ENCODE peak calls at places on chromosome 13, in ten cellular contexts. K is keratinocyte; A is tibial artery; E is mucosa of descending colon; Z is HepG2; F is cardiac muscle cell; U is CD8-positive, alpha-beta memory T cell; I is fibroblast of lung; T is heart left ventricle; J is hepatocyte. P is an unnamed sample. For H3K36me3, the result is how much of the 10 kb centered on the place peaks cover.

GRCh38 chr13:39897636-39898035 is 242.2 kb downstream of the COG6 start:
- DNase-seq in K (no peak), J (no peak), A (no peak), E (no peak), U (no peak), I (peak), F (peak), Z (no peak), T (no peak), P (no peak)

GRCh38 chr13:92345627-92346026 is 881.0 kb upstream of the GPC6 start:
- DNase-seq in U (no peak), J (no peak), A (no peak), F (no peak), K (no peak), E (no peak), Z (no peak), I (no peak), T (no peak), P (no peak)

GRCh38 chr13:76014618-76015315 is 378.6 kb downstream of the LMO7 start:
- DNase-seq in E (no peak), J (no peak), U (no peak), T (no peak), I (peak), Z (no peak), A (no peak), F (peak), K (no peak), P (no peak)

GRCh38 chr13:20977394-20977793 is 74.8 kb upstream of the XPO4 start:
- DNase-seq in Z (no peak), F (no peak), I (no peak), J (no peak), A (no peak), K (no peak), T (no peak), U (no peak), E (no peak), P (no peak)

GRCh38 chr13:63838366-63839110 is 2422.9 kb upstream of the PCDH20 start:
- DNase-seq in I (no peak), T (no peak), J (no peak), Z (no peak), U (no peak), A (no peak), K (no peak), E (no peak), F (no peak), P (peak)

GRCh38 chr13:70994204-70994603 is 872.8 kb downstream of the DACH1 start:
- DNase-seq in I (no peak), J (no peak), E (no peak), U (no peak), F (no peak), K (no peak), T (no peak), A (no peak), Z (no peak), P (no peak)

GRCh38 chr13:44243198-44243852 is 130.3 kb upstream of the SERP2 start:
- DNase-seq in K (peak), E (peak), A (no peak), U (no peak), F (peak), J (peak), T (peak), Z (peak), I (peak), P (peak)

GRCh38 chr13:50370303-50370950 is 355.2 kb downstream of the KCNRG start:
- DNase-seq in F (no peak), E (no peak), I (no peak), K (no peak), U (no peak), T (no peak), Z (no peak), A (no peak), J (no peak), P (no peak)

GRCh38 chr13:26946675-26947342 is 186.2 kb upstream of the GPR12 start:
- DNase-seq in T (no peak), F (peak), I (peak), U (no peak), E (no peak), K (no peak), J (peak), Z (peak), A (no peak), P (no peak)

GRCh38 chr13:69274231-69274630 is 833.4 kb upstream of the ATXN8OS start:
- DNase-seq in U (no peak), J (peak), A (no peak), I (no peak), K (no peak), E (no peak), T (no peak), F (no peak), Z (no peak), P (no peak)

GRCh38 chr13:92677571-92677970 is 549.0 kb upstream of the GPC6 start:
- DNase-seq in K (no peak), E (no peak), J (peak), I (no peak), Z (no peak), U (no peak), T (no peak), A (no peak), F (no peak), P (peak)

GRCh38 chr13:51806571-51806970 is 2.6 kb upstream of the DHRS12 start:
- DNase-seq in T (no peak), K (no peak), F (peak), E (no peak), A (peak), Z (no peak), I (peak), J (no peak), U (no peak), P (no peak)

GRCh38 chr13:42991892-42992584 is at the start of gene EPSTI1:
- DNase-seq in Z (no peak), J (peak), K (no peak), U (peak), E (peak), A (peak), T (peak), I (peak), F (peak), P (peak)

GRCh38 chr13:50149932-50150331 is 134.7 kb downstream of the KCNRG start:
- DNase-seq in Z (no peak), E (peak), J (peak), K (no peak), I (no peak), U (no peak), F (peak), T (peak), A (no peak), P (no peak)

GRCh38 chr13:100852146-100852545 is 177.6 kb upstream of the TMTC4 start:
- DNase-seq in T (no peak), I (no peak), A (no peak), K (no peak), E (no peak), U (no peak), Z (no peak), F (no peak), J (no peak), P (no peak)

GRCh38 chr13:30971575-30971974 is 39.1 kb downstream of the TEX26 start:
- DNase-seq in I (peak), K (no peak), F (peak), T (no peak), E (no peak), A (no peak), J (no peak), Z (no peak), U (no peak), P (no peak)

GRCh38 chr13:42078113-42078769 is 29.8 kb downstream of the DGKH start:
- DNase-seq in U (no peak), J (no peak), E (peak), F (no peak), T (no peak), I (no peak), Z (peak), A (no peak), K (no peak), P (peak)

GRCh38 chr13:49779721-49780120 is 12.8 kb downstream of the KPNA3 start:
- DNase-seq in Z (no peak), A (no peak), U (no peak), F (no peak), I (no peak), E (no peak), K (no peak), J (no peak), T (no peak), P (no peak)

GRCh38 chr13:63048648-63049047 is 1633.0 kb upstream of the PCDH20 start:
- DNase-seq in K (no peak), F (no peak), I (no peak), T (no peak), U (no peak), E (no peak), A (no peak), J (no peak), Z (no peak), P (no peak)

GRCh38 chr13:28248080-28248479 is 109.7 kb downstream of the PAN3 start:
- DNase-seq in K (no peak), T (no peak), U (no peak), J (no peak), Z (no peak), A (no peak), I (no peak), F (no peak), E (no peak), P (no peak)

GRCh38 chr13:80132741-80133601 is 208.0 kb downstream of the SPRY2 start:
- DNase-seq in F (peak), I (peak), T (peak), E (peak), K (no peak), J (peak), A (peak), U (no peak), Z (peak), P (peak)

GRCh38 chr13:72166102-72166660 is 299.2 kb upstream of the DACH1 start:
- DNase-seq in T (no peak), I (peak), U (no peak), Z (no peak), E (no peak), J (no peak), K (no peak), A (no peak), F (no peak), P (no peak)

GRCh38 chr13:90414691-90415596 is 932.5 kb upstream of the MIR17HG start:
- DNase-seq in A (no peak), I (peak), J (no peak), Z (no peak), U (no peak), F (peak), E (no peak), K (no peak), T (no peak), P (peak)

GRCh38 chr13:108322206-108322824 is 52.8 kb downstream of the TNFSF13B start:
- DNase-seq in U (peak), Z (peak), J (peak), K (peak), A (no peak), T (no peak), F (peak), E (no peak), I (peak), P (no peak)

GRCh38 chr13:106619688-106620555 is 52.0 kb upstream of the ARGLU1 start:
- DNase-seq in A (peak), F (peak), E (peak), U (peak), T (no peak), Z (peak), J (peak), I (peak), K (no peak), P (peak)

GRCh38 chr13:34462843-34463242 is 479.2 kb upstream of the NBEA start:
- DNase-seq in F (peak), J (no peak), Z (no peak), K (peak), U (no peak), A (no peak), T (no peak), E (no peak), I (peak), P (no peak)

GRCh38 chr13:20843177-20843576 is 59.4 kb downstream of the XPO4 start:
- DNase-seq in I (peak), J (peak), K (no peak), F (peak), T (peak), Z (no peak), A (no peak), U (no peak), E (no peak), P (no peak)

GRCh38 chr13:75452564-75452963 is 29.4 kb downstream of the TBC1D4 start:
- DNase-seq in T (no peak), J (no peak), F (peak), K (peak), E (no peak), A (no peak), Z (no peak), U (no peak), I (peak), P (no peak)

GRCh38 chr13:39498471-39499114 is 104.4 kb downstream of the LHFPL6 start:
- DNase-seq in I (no peak), Z (no peak), J (no peak), A (no peak), F (no peak), K (no peak), T (no peak), E (no peak), U (no peak), P (no peak)

GRCh38 chr13:101751488-101751887 is 299.0 kb downstream of the ITGBL1 start:
- DNase-seq in Z (no peak), T (no peak), I (peak), J (peak), A (no peak), K (peak), E (no peak), U (no peak), F (peak), P (no peak)

GRCh38 chr13:102868366-102868936 is 22.6 kb downstream of the ERCC5 start:
- DNase-seq in Z (no peak), F (no peak), K (no peak), U (no peak), J (no peak), E (no peak), I (peak), T (no peak), A (no peak), P (no peak)
- H3K36me3 ChIP-seq in Z (under half), F (half or more), K (under half), U (half or more), J (under half), E (under half), I (under half), T (half or more), A (half or more), P (half or more)

GRCh38 chr13:29519921-29520320 is 75.6 kb downstream of the SLC7A1 start:
- DNase-seq in I (no peak), E (no peak), T (no peak), K (no peak), F (no peak), J (no peak), A (no peak), Z (no peak), U (no peak), P (no peak)
- H3K36me3 ChIP-seq in I (under half), E (under half), T (under half), K (half or more), F (under half), J (under half), A (under half), Z (half or more), U (under half), P (half or more)

GRCh38 chr13:113322043-113322461 is 25.0 kb downstream of the LAMP1 start:
- DNase-seq in J (no peak), T (no peak), I (no peak), Z (no peak), U (no peak), E (no peak), A (no peak), K (no peak), F (no peak), P (peak)

GRCh38 chr13:113319371-113319770 is 22.3 kb downstream of the LAMP1 start:
- DNase-seq in E (no peak), Z (no peak), I (no peak), K (no peak), U (no peak), T (no peak), A (no peak), J (no peak), F (no peak), P (no peak)

GRCh38 chr13:113322890-113323651 is 26.0 kb downstream of the LAMP1 start:
- DNase-seq in A (no peak), E (no peak), J (no peak), K (no peak), U (no peak), T (no peak), Z (no peak), F (no peak), I (no peak), P (no peak)

GRCh38 chr13:113320226-113320875 is 23.3 kb downstream of the LAMP1 start:
- DNase-seq in A (no peak), U (no peak), I (no peak), F (no peak), K (no peak), E (no peak), Z (no peak), T (no peak), J (no peak), P (no peak)

DNA sequence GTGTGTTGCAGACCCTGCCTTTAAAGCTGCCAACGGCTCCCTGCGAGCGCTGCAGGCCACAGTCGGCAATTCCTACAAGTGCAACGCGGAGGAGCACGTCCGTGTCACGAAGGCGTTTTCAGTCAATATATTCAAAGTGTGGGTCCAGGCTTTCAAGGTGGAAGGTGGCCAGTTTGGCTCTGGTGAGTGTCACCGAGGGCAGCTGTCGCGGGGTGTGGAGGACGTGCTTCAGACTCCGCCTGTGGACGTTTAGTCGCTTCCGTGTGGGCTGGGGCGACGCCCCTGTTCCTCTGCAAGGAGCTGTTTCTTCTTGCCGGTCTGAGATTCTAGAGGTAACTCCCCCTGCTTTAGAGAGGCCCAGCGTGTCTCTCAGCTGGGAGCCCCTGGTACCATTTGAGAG is 24.5 kb downstream of the LAMP1 start:
- DNase-seq in Z (no peak), E (no peak), F (no peak), J (no peak), U (no peak), T (no peak), A (no peak), I (no peak), K (no peak), P (peak)
- H3K36me3 ChIP-seq in Z (under half), E (under half), F (under half), J (under half), U (under half), T (half or more), A (half or more), I (under half), K (under half), P (half or more)

DNA sequence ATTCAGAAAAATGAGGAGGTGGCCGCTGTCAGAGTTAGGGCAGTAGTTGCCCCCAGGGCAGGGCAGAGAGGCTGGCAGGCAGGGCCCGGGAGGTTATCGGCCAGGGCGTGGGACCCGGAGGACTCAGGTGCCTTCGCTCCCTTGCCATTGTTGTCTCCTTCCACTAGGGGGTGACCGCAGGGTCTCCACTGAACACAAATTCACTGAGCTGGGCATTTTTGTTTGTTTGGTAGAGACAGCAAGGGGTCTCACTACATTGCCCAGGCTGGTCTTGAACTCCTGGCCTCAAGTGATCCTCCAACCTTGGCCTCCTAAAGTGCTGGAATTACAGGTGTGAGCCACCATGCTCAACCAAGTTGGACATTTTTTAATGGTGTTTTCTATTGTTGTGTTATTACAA is 25.1 kb downstream of the CARS2 start:
- DNase-seq in J (no peak), F (no peak), Z (peak), I (no peak), U (no peak), T (no peak), K (no peak), E (no peak), A (no peak), P (peak)
- H3K36me3 ChIP-seq in J (under half), F (under half), Z (under half), I (under half), U (under half), T (half or more), K (half or more), E (under half), A (under half), P (half or more)

DNA sequence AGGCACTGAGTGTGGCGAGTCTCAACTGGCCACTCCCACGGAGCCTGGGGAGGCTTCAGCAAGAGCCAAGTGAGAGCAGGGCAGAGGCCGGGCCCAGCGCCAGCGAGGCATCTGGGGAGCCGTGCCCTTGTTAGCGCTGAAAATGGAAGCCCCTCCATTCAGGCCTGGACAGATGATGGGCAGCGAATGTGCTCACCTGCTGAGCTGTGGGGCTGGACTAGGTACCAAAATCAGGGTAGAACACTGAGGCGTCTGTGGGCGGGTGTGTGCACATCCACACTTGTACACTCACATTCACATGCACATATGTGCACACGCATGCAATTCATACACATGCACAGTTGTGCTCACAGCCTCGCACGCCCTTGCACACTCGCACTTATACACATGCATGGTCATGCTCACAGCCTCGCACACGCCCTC is 20.7 kb downstream of the NAXD start:
- DNase-seq in K (no peak), T (no peak), J (no peak), I (no peak), E (no peak), F (no peak), Z (no peak), A (no peak), U (no peak), P (no peak)
- H3K36me3 ChIP-seq in K (under half), T (half or more), J (under half), I (under half), E (under half), F (under half), Z (under half), A (under half), U (under half), P (half or more)